ENCODE peak calls at places on chromosomes 2 and 18, in ten cellular contexts. One of them, this sample, is unnamed.

GRCh38 chr2:150465703-150466569 is 21.5 kb downstream of the RND3 start:
- DNase-seq in progenitor cell of endocrine pancreas: no peak
- DNase-seq in B cell: no peak
- DNase-seq in heart left ventricle: no peak
- DNase-seq in spleen: no peak
- DNase-seq in A549: no peak
- DNase-seq in AG10803: peak
- DNase-seq in HFFc6: peak
- DNase-seq in AG09319: no peak
- DNase-seq in transverse colon: no peak
- DNase-seq in this sample: no peak

GRCh38 chr18:48827321-48828200 is 123.2 kb downstream of the SMAD7 start:
- DNase-seq in heart left ventricle: no peak
- DNase-seq in HFFc6: peak
- DNase-seq in B cell: peak
- DNase-seq in progenitor cell of endocrine pancreas: no peak
- DNase-seq in AG09319: peak
- DNase-seq in A549: no peak
- DNase-seq in AG10803: peak
- DNase-seq in spleen: peak
- DNase-seq in transverse colon: no peak
- DNase-seq in this sample: no peak

GRCh38 chr2:96522304-96523203 is 14.0 kb upstream of the ARID5A start:
- DNase-seq in HFFc6: no peak
- DNase-seq in transverse colon: no peak
- DNase-seq in spleen: no peak
- DNase-seq in AG10803: no peak
- DNase-seq in A549: no peak
- DNase-seq in AG09319: no peak
- DNase-seq in B cell: no peak
- DNase-seq in heart left ventricle: no peak
- DNase-seq in progenitor cell of endocrine pancreas: no peak
- DNase-seq in this sample: no peak

GRCh38 chr2:150802648-150803047 is 315.2 kb upstream of the RND3 start:
- DNase-seq in HFFc6: no peak
- DNase-seq in heart left ventricle: no peak
- DNase-seq in spleen: no peak
- DNase-seq in B cell: no peak
- DNase-seq in A549: no peak
- DNase-seq in progenitor cell of endocrine pancreas: no peak
- DNase-seq in AG09319: no peak
- DNase-seq in AG10803: no peak
- DNase-seq in transverse colon: no peak
- DNase-seq in this sample: no peak

GRCh38 chr2:88859461-88859860 is 168.0 kb downstream of the RPIA start:
- DNase-seq in B cell: no peak
- DNase-seq in spleen: no peak
- DNase-seq in progenitor cell of endocrine pancreas: no peak
- DNase-seq in AG09319: no peak
- DNase-seq in HFFc6: no peak
- DNase-seq in A549: no peak
- DNase-seq in heart left ventricle: no peak
- DNase-seq in AG10803: no peak
- DNase-seq in transverse colon: no peak
- DNase-seq in this sample: no peak

GRCh38 chr2:213229814-213230213 is 54.5 kb upstream of the SPAG16 start:
- DNase-seq in A549: peak
- DNase-seq in spleen: no peak
- DNase-seq in B cell: peak
- DNase-seq in HFFc6: peak
- DNase-seq in AG10803: peak
- DNase-seq in heart left ventricle: no peak
- DNase-seq in progenitor cell of endocrine pancreas: no peak
- DNase-seq in AG09319: no peak
- DNase-seq in transverse colon: no peak
- DNase-seq in this sample: no peak

GRCh38 chr2:200399636-200400035 is 93.1 kb downstream of the SPATS2L start:
- DNase-seq in AG10803: no peak
- DNase-seq in transverse colon: no peak
- DNase-seq in HFFc6: no peak
- DNase-seq in spleen: no peak
- DNase-seq in A549: no peak
- DNase-seq in B cell: no peak
- DNase-seq in progenitor cell of endocrine pancreas: no peak
- DNase-seq in AG09319: no peak
- DNase-seq in heart left ventricle: no peak
- DNase-seq in this sample: no peak

GRCh38 chr18:5628512-5629255 is 84.9 kb upstream of the EPB41L3 start:
- DNase-seq in spleen: peak
- DNase-seq in AG10803: peak
- DNase-seq in B cell: no peak
- DNase-seq in progenitor cell of endocrine pancreas: peak
- DNase-seq in A549: peak
- DNase-seq in heart left ventricle: peak
- DNase-seq in HFFc6: no peak
- DNase-seq in AG09319: no peak
- DNase-seq in transverse colon: peak
- DNase-seq in this sample: no peak

GRCh38 chr18:50277935-50278334 is 3.4 kb downstream of the MBD1 start:
- DNase-seq in B cell: no peak
- DNase-seq in spleen: no peak
- DNase-seq in AG09319: no peak
- DNase-seq in transverse colon: no peak
- DNase-seq in AG10803: no peak
- DNase-seq in progenitor cell of endocrine pancreas: no peak
- DNase-seq in HFFc6: peak
- DNase-seq in A549: no peak
- DNase-seq in heart left ventricle: no peak
- DNase-seq in this sample: no peak

GRCh38 chr18:13455470-13455869 is 236.9 kb downstream of the LDLRAD4 start:
- DNase-seq in AG10803: no peak
- DNase-seq in B cell: no peak
- DNase-seq in HFFc6: no peak
- DNase-seq in A549: no peak
- DNase-seq in transverse colon: no peak
- DNase-seq in AG09319: no peak
- DNase-seq in spleen: no peak
- DNase-seq in progenitor cell of endocrine pancreas: no peak
- DNase-seq in heart left ventricle: no peak
- DNase-seq in this sample: no peak

GRCh38 chr18:56298935-56299334 is 339.5 kb downstream of the TXNL1 start:
- DNase-seq in AG10803: peak
- DNase-seq in heart left ventricle: no peak
- DNase-seq in A549: peak
- DNase-seq in AG09319: no peak
- DNase-seq in spleen: no peak
- DNase-seq in progenitor cell of endocrine pancreas: no peak
- DNase-seq in transverse colon: no peak
- DNase-seq in B cell: no peak
- DNase-seq in HFFc6: peak
- DNase-seq in this sample: peak

GRCh38 chr2:234753701-234754100 is 198.1 kb upstream of the SH3BP4 start:
- DNase-seq in AG09319: no peak
- DNase-seq in AG10803: no peak
- DNase-seq in spleen: no peak
- DNase-seq in progenitor cell of endocrine pancreas: no peak
- DNase-seq in heart left ventricle: no peak
- DNase-seq in B cell: no peak
- DNase-seq in HFFc6: no peak
- DNase-seq in A549: no peak
- DNase-seq in transverse colon: no peak
- DNase-seq in this sample: no peak

GRCh38 chr2:234754126-234754525 is 197.7 kb upstream of the SH3BP4 start:
- DNase-seq in transverse colon: no peak
- DNase-seq in AG10803: no peak
- DNase-seq in progenitor cell of endocrine pancreas: no peak
- DNase-seq in HFFc6: no peak
- DNase-seq in spleen: no peak
- DNase-seq in AG09319: no peak
- DNase-seq in B cell: no peak
- DNase-seq in A549: no peak
- DNase-seq in heart left ventricle: no peak
- DNase-seq in this sample: no peak

GRCh38 chr2:234747032-234747431 is 204.8 kb upstream of the SH3BP4 start:
- DNase-seq in transverse colon: no peak
- DNase-seq in spleen: no peak
- DNase-seq in B cell: no peak
- DNase-seq in progenitor cell of endocrine pancreas: no peak
- DNase-seq in AG09319: no peak
- DNase-seq in HFFc6: no peak
- DNase-seq in AG10803: peak
- DNase-seq in A549: no peak
- DNase-seq in heart left ventricle: no peak
- DNase-seq in this sample: no peak

GRCh38 chr2:234747833-234748559 is 203.8 kb upstream of the SH3BP4 start:
- DNase-seq in HFFc6: no peak
- DNase-seq in A549: no peak
- DNase-seq in progenitor cell of endocrine pancreas: no peak
- DNase-seq in heart left ventricle: no peak
- DNase-seq in AG09319: no peak
- DNase-seq in transverse colon: no peak
- DNase-seq in B cell: no peak
- DNase-seq in spleen: no peak
- DNase-seq in AG10803: no peak
- DNase-seq in this sample: no peak

DNA sequence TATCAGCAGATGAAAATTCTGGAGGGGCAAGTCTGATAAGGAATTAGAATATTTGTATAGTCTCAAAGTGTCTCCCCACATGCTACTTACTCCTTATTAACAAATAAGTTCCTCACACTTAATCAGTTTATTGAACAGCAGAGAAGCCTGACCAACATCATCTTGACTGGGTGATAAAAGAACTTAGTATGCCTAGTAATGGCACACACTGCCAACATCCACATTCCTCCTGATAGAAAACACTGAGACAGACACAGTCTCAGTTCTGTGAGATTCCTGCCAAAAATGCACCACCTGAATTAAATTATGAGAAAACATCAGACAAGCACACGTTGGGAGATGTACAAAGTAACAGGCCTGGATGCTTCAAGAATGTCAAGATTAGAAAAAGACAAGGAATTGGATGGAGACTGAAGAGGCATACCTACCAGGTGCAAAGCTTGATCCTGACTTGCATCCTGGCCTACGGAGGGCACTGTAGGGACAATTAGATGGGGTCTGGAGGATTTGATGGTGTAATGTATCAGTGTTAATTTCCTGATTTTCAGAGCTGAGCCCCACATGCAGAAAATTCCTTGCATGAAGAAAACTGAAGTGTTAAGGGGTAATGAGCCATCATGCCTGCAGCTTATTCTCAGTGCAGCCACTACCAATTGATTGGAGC is 200.4 kb upstream of the SH3BP4 start:
- DNase-seq in A549: no peak
- DNase-seq in HFFc6: no peak
- DNase-seq in AG10803: peak
- DNase-seq in spleen: no peak
- DNase-seq in progenitor cell of endocrine pancreas: no peak
- DNase-seq in AG09319: no peak
- DNase-seq in transverse colon: no peak
- DNase-seq in B cell: no peak
- DNase-seq in heart left ventricle: no peak
- DNase-seq in this sample: no peak
- TF ChIP-seq CTCF in A549: peak
- TF ChIP-seq CTCF in HFFc6: no peak
- TF ChIP-seq CTCF in AG10803: no peak
- TF ChIP-seq CTCF in spleen: no peak
- TF ChIP-seq CTCF in progenitor cell of endocrine pancreas: no peak
- TF ChIP-seq CTCF in AG09319: no peak
- TF ChIP-seq CTCF in transverse colon: no peak
- TF ChIP-seq CTCF in B cell: no peak
- TF ChIP-seq CTCF in heart left ventricle: no peak
- TF ChIP-seq CTCF in this sample: no peak

DNA sequence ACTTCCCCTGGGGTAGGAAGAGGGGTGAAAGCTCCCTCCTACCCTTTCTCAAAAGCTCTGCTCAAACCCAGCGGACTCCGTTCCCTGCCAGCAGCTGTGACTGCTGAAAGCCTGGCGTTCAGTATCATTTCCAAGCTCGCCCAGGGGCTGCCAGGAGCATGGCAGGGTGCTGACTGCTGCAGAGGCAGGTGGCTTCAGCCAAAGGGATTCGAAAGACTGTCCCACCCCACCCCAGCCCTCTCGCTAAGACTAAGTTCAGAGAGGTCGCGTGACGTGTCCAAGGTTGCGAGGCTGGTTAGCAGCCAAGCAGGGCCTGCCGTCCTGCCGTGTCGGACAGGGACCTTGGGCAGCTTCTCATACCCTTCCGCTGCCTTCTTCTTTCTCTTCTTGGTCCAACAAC is 72.3 kb upstream of the RAB12 start:
- DNase-seq in AG10803: no peak
- DNase-seq in HFFc6: no peak
- DNase-seq in transverse colon: no peak
- DNase-seq in A549: no peak
- DNase-seq in progenitor cell of endocrine pancreas: no peak
- DNase-seq in heart left ventricle: no peak
- DNase-seq in B cell: no peak
- DNase-seq in spleen: no peak
- DNase-seq in AG09319: no peak
- DNase-seq in this sample: no peak
- TF ChIP-seq CTCF in AG10803: no peak
- TF ChIP-seq CTCF in HFFc6: no peak
- TF ChIP-seq CTCF in transverse colon: no peak
- TF ChIP-seq CTCF in A549: no peak
- TF ChIP-seq CTCF in progenitor cell of endocrine pancreas: no peak
- TF ChIP-seq CTCF in heart left ventricle: no peak
- TF ChIP-seq CTCF in B cell: no peak
- TF ChIP-seq CTCF in spleen: no peak
- TF ChIP-seq CTCF in AG09319: no peak
- TF ChIP-seq CTCF in this sample: no peak

GRCh38 chr2:86249843-86250402 is 50.7 kb downstream of the MRPL35 start:
- DNase-seq in heart left ventricle: no peak
- DNase-seq in transverse colon: peak
- DNase-seq in A549: peak
- DNase-seq in AG09319: no peak
- DNase-seq in HFFc6: peak
- DNase-seq in spleen: no peak
- DNase-seq in AG10803: no peak
- DNase-seq in progenitor cell of endocrine pancreas: no peak
- DNase-seq in B cell: no peak
- DNase-seq in this sample: no peak
- TF ChIP-seq CTCF in heart left ventricle: no peak
- TF ChIP-seq CTCF in transverse colon: peak
- TF ChIP-seq CTCF in A549: no peak
- TF ChIP-seq CTCF in AG09319: peak
- TF ChIP-seq CTCF in HFFc6: peak
- TF ChIP-seq CTCF in spleen: no peak
- TF ChIP-seq CTCF in AG10803: peak
- TF ChIP-seq CTCF in progenitor cell of endocrine pancreas: no peak
- TF ChIP-seq CTCF in B cell: no peak
- TF ChIP-seq CTCF in this sample: no peak

DNA sequence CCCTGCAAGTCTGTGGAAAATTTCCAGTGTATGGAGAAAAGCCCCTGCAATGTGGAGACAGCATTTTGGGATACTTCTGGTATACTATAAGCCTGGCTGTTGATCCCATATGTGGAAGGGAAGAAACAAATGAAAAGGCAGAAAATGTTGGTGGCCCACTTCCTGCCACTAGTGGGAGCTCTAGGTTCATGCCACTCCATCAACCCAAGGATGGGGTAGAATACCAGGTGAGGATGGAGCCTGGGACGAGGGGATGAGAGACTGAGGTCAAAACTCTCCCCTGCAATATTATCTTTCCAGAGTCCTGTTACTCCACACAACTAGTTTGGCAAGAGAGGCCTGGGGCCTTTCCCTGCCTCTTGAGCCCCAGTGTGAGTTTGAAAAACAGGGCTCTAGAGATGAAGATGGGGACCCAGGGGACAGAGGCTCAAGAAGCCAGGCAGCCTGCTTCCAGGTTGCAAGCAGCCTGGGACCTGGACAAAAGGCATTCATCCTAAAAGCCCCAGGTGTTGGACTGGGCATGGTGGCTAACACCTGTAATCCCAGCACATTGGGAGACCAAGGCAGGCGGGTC is 31.9 kb downstream of the BMP10 start:
- DNase-seq in progenitor cell of endocrine pancreas: no peak
- DNase-seq in AG09319: no peak
- DNase-seq in spleen: no peak
- DNase-seq in heart left ventricle: no peak
- DNase-seq in transverse colon: no peak
- DNase-seq in B cell: no peak
- DNase-seq in A549: peak
- DNase-seq in HFFc6: no peak
- DNase-seq in AG10803: no peak
- DNase-seq in this sample: peak
- TF ChIP-seq CTCF in progenitor cell of endocrine pancreas: no peak
- TF ChIP-seq CTCF in AG09319: peak
- TF ChIP-seq CTCF in spleen: peak
- TF ChIP-seq CTCF in heart left ventricle: peak
- TF ChIP-seq CTCF in transverse colon: peak
- TF ChIP-seq CTCF in B cell: peak
- TF ChIP-seq CTCF in A549: peak
- TF ChIP-seq CTCF in HFFc6: peak
- TF ChIP-seq CTCF in AG10803: peak
- TF ChIP-seq CTCF in this sample: peak

This sample was measured in Calu3.